ENCODE peak calls at places on chromosomes 16 and 17, in eight cellular contexts. X, V, Q, Z, E, L, K and T are unnamed samples.
A peak's percentile ranks its signal among the peaks of the same experiment; 100 is the strongest.

GRCh38 chr17:40399185-40399584 is 18.5 kb downstream of the TOP2A start:
- DNase-seq in Z (no peak), Q (peak; percentile 74), L (no peak), X (peak; percentile 78), K (peak; percentile 74), V (peak; percentile 48), E (peak; percentile 26), T (peak; percentile 32)

GRCh38 chr16:82062645-82063058 is 27.6 kb downstream of the HSD17B2 start:
- DNase-seq in X (no peak), Z (no peak), Q (peak; percentile 71), L (no peak), V (no peak), K (peak; percentile 66), E (no peak), T (no peak)

GRCh38 chr16:50551243-50551642 is 3.0 kb downstream of the NKD1 start:
- DNase-seq in E (no peak), Q (no peak), V (no peak), Z (no peak), X (no peak), K (peak; percentile 71), L (no peak), T (no peak)

GRCh38 chr17:77400445-77400870 is 259.7 kb downstream of the SEC14L1 start:
- DNase-seq in Z (no peak), Q (no peak), E (peak; percentile 63), L (no peak), K (no peak), X (no peak), V (peak; percentile 95), T (no peak)

GRCh38 chr17:9339958-9340357 is 235.7 kb downstream of the STX8 start:
- DNase-seq in V (no peak), Z (no peak), Q (no peak), K (no peak), X (no peak), E (no peak), L (no peak), T (no peak)

GRCh38 chr17:49980703-49981197 is 11.8 kb downstream of the DLX4 start:
- DNase-seq in L (peak; percentile 64), V (peak; percentile 42), K (no peak), Z (no peak), X (no peak), Q (no peak), E (no peak), T (no peak)

GRCh38 chr16:3810198-3810664 is 70.3 kb downstream of the CREBBP start:
- DNase-seq in L (no peak), K (no peak), X (no peak), Z (peak; percentile 63), Q (no peak), E (no peak), V (no peak), T (no peak)

GRCh38 chr16:75733305-75734141 is 7.2 kb upstream of the CPHXL start:
- DNase-seq in Q (peak; percentile 85), K (no peak), V (no peak), E (no peak), Z (no peak), X (no peak), L (no peak), T (no peak)

GRCh38 chr16:65895906-65896305 is 470.6 kb upstream of the CDH5 start:
- DNase-seq in V (no peak), Q (no peak), L (no peak), X (no peak), E (no peak), Z (no peak), K (no peak), T (no peak)

GRCh38 chr17:56679148-56679766 is 85.8 kb downstream of the NOG start:
- DNase-seq in V (peak; percentile 68), Z (no peak), Q (peak; percentile 56), L (no peak), K (peak; percentile 15), X (peak; percentile 23), E (peak; percentile 20), T (peak; percentile 15)

GRCh38 chr17:69711504-69711903 is 297.0 kb downstream of the MAP2K6 start:
- DNase-seq in E (no peak), X (no peak), Z (no peak), K (no peak), Q (no peak), V (peak; percentile 14), L (no peak), T (no peak)

GRCh38 chr16:22189473-22190168 is 16.5 kb upstream of the EEF2K start:
- DNase-seq in Z (no peak), E (no peak), X (no peak), V (peak; percentile 55), K (no peak), L (no peak), Q (peak; percentile 16), T (no peak)

GRCh38 chr16:1977875-1978268 is 3.4 kb downstream of the NOXO1 start:
- DNase-seq in V (no peak), E (no peak), Q (no peak), L (no peak), K (no peak), X (no peak), Z (no peak), T (no peak)

GRCh38 chr17:71033336-71033735 is 864.0 kb downstream of the KCNJ2 start:
- DNase-seq in Q (no peak), K (no peak), V (no peak), L (peak; percentile 10), X (no peak), E (no peak), Z (no peak), T (no peak)

GRCh38 chr16:88331989-88332920 is 50.5 kb upstream of the ZNF469 start:
- DNase-seq in L (no peak), E (no peak), Z (no peak), V (no peak), X (peak; percentile 99), Q (peak; percentile 100), K (no peak), T (peak; percentile 88)

GRCh38 chr17:31425646-31426045 is 34.2 kb downstream of the RAB11FIP4 start:
- DNase-seq in Q (no peak), L (no peak), V (peak; percentile 78), E (no peak), Z (no peak), X (no peak), K (peak; percentile 33), T (no peak)

GRCh38 chr17:31422443-31422842 is 31.0 kb downstream of the RAB11FIP4 start:
- DNase-seq in K (no peak), Q (no peak), E (no peak), Z (no peak), L (no peak), V (no peak), X (no peak), T (no peak)

GRCh38 chr17:31427684-31428083 is 36.2 kb downstream of the RAB11FIP4 start:
- DNase-seq in Z (no peak), X (no peak), K (no peak), L (no peak), Q (no peak), E (no peak), V (no peak), T (no peak)

GRCh38 chr17:31428111-31428510 is 36.6 kb downstream of the RAB11FIP4 start:
- DNase-seq in X (no peak), L (no peak), Z (no peak), Q (no peak), V (no peak), E (no peak), K (no peak), T (no peak)

GRCh38 chr17:31424944-31425582 is 33.6 kb downstream of the RAB11FIP4 start:
- DNase-seq in K (no peak), E (no peak), Q (peak; percentile 12), V (peak; percentile 83), X (no peak), L (peak; percentile 36), Z (no peak), T (no peak)
- TF ChIP-seq RAD21 in K (no peak), E (no peak), Q (no peak), V (peak; percentile 30), X (no peak), L (no peak), Z (no peak), T (no peak)

DNA sequence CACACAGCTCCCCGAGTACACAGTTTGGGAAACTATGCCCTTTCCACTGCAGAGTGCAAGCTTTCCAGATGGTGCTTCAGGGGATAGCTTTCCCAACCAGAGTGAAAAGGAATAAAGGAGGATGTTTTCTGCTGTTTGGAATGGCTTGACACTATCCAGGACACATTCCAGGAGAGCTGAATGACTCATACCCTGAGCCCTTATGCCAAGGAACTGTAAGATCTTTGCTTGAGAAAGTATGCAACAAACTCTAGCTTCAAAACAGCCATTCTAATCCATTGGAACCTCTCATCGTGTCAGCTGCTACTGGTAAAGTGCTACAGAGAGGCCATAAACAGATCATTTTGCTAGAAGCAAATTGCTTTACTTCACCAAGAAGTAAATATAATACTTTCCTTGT is 33.6 kb downstream of the ANKFY1 start:
- DNase-seq in L (no peak), E (no peak), Z (no peak), V (no peak), X (peak; percentile 56), K (no peak), Q (peak; percentile 97), T (peak; percentile 31)
- TF ChIP-seq RAD21 in L (no peak), E (no peak), Z (no peak), V (no peak), X (no peak), K (no peak), Q (peak; percentile 3), T (no peak)

GRCh38 chr16:11224096-11224893 is 31.7 kb downstream of the SOCS1 start:
- DNase-seq in K (peak; percentile 55), E (peak; percentile 90), V (no peak), X (no peak), Z (peak; percentile 57), L (no peak), Q (no peak), T (no peak)
- TF ChIP-seq RAD21 in K (no peak), E (no peak), V (no peak), X (no peak), Z (no peak), L (no peak), Q (no peak), T (no peak)

GRCh38 chr16:58417600-58417999 is 25.3 kb downstream of the GINS3 start:
- DNase-seq in Z (no peak), K (no peak), E (no peak), X (no peak), Q (no peak), L (no peak), V (peak; percentile 49), T (no peak)

GRCh38 chr16:58419241-58420012 is 27.2 kb downstream of the GINS3 start:
- DNase-seq in X (no peak), V (no peak), K (no peak), L (no peak), Q (no peak), Z (no peak), E (no peak), T (no peak)

GRCh38 chr16:58417035-58417434 is 24.8 kb downstream of the GINS3 start:
- DNase-seq in V (no peak), Q (no peak), E (no peak), Z (no peak), K (no peak), L (no peak), X (no peak), T (no peak)

GRCh38 chr16:58418601-58419000 is 26.3 kb downstream of the GINS3 start:
- DNase-seq in K (no peak), L (no peak), Z (no peak), V (no peak), X (no peak), Q (peak; percentile 27), E (peak; percentile 27), T (no peak)

DNA sequence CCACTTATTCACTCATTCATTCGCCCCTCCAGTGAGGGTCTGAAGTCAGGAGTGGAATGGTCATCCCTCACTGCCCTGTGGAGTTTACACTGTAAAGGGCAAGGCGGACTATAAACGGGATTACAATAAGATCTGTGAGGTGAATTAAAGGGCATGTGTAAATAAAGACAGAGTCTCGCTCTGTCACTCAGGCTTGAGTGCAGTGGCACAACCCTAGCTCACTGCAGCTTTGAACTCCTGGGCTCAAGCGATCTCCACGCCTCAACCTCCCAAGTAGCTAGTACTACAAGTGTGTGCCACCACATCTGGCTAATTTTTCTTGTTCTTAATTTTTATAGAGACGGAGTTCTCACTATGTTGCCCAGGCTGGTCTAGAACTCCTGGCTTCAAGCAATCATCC is 25.8 kb downstream of the GINS3 start:
- DNase-seq in Q (no peak), K (no peak), L (no peak), V (no peak), E (no peak), Z (no peak), X (no peak), T (no peak)
- TF ChIP-seq RAD21 in Q (no peak), K (no peak), L (no peak), V (no peak), E (no peak), Z (no peak), X (no peak), T (no peak)